ENCODE peak calls at places on chromosomes 7 and 10, in six cellular contexts. One of them, this sample, is unnamed.

GRCh38 chr7:99080679-99081078 is 63.2 kb downstream of the SMURF1 start:
- DNase-seq in BE2C: no peak
- DNase-seq in BJ: no peak
- DNase-seq in PC-9: no peak
- DNase-seq in cardiac muscle cell: no peak
- DNase-seq in endodermal cell: no peak
- DNase-seq in this sample: no peak

GRCh38 chr7:101953248-101953819 is 135.9 kb downstream of the CUX1 start:
- DNase-seq in BE2C: peak; percentile 65
- DNase-seq in BJ: peak; percentile 37
- DNase-seq in PC-9: no peak
- DNase-seq in cardiac muscle cell: peak; percentile 45
- DNase-seq in endodermal cell: no peak
- DNase-seq in this sample: no peak

GRCh38 chr10:114077815-114078219 is 34.2 kb downstream of the ADRB1 start:
- DNase-seq in BE2C: no peak
- DNase-seq in BJ: no peak
- DNase-seq in PC-9: no peak
- DNase-seq in cardiac muscle cell: peak; percentile 28
- DNase-seq in endodermal cell: peak; percentile 79
- DNase-seq in this sample: no peak

GRCh38 chr10:80506836-80507483 is 30.7 kb upstream of the SH2D4B start:
- DNase-seq in BE2C: no peak
- DNase-seq in BJ: no peak
- DNase-seq in PC-9: no peak
- DNase-seq in cardiac muscle cell: no peak
- DNase-seq in endodermal cell: no peak
- DNase-seq in this sample: no peak

GRCh38 chr7:117010375-117011133 is 57.3 kb downstream of the ST7 start:
- DNase-seq in BE2C: no peak
- DNase-seq in BJ: no peak
- DNase-seq in PC-9: no peak
- DNase-seq in cardiac muscle cell: no peak
- DNase-seq in endodermal cell: no peak
- DNase-seq in this sample: no peak

GRCh38 chr7:116224492-116225098 is 14.3 kb downstream of the TES start:
- DNase-seq in BE2C: no peak
- DNase-seq in BJ: no peak
- DNase-seq in PC-9: no peak
- DNase-seq in cardiac muscle cell: no peak
- DNase-seq in endodermal cell: no peak
- DNase-seq in this sample: no peak

GRCh38 chr7:133828906-133829305 is 298.2 kb upstream of the LRGUK start:
- DNase-seq in BE2C: no peak
- DNase-seq in BJ: no peak
- DNase-seq in PC-9: no peak
- DNase-seq in cardiac muscle cell: no peak
- DNase-seq in endodermal cell: no peak
- DNase-seq in this sample: no peak

GRCh38 chr10:78774614-78774998 is 294.2 kb upstream of the ZMIZ1 start:
- DNase-seq in BE2C: no peak
- DNase-seq in BJ: no peak
- DNase-seq in PC-9: no peak
- DNase-seq in cardiac muscle cell: no peak
- DNase-seq in endodermal cell: no peak
- DNase-seq in this sample: no peak

GRCh38 chr10:98472171-98472570 is 25.4 kb upstream of the HPS1 start:
- DNase-seq in BE2C: no peak
- DNase-seq in BJ: no peak
- DNase-seq in PC-9: no peak
- DNase-seq in cardiac muscle cell: no peak
- DNase-seq in endodermal cell: no peak
- DNase-seq in this sample: no peak

GRCh38 chr10:92590623-92591549 is 2.0 kb upstream of the KIF11 start:
- DNase-seq in BE2C: peak; percentile 15
- DNase-seq in BJ: no peak
- DNase-seq in PC-9: no peak
- DNase-seq in cardiac muscle cell: peak; percentile 11
- DNase-seq in endodermal cell: peak; percentile 82
- DNase-seq in this sample: no peak

GRCh38 chr10:69004821-69005220 is 16.2 kb downstream of the KIFBP start:
- DNase-seq in BE2C: no peak
- DNase-seq in BJ: no peak
- DNase-seq in PC-9: peak; percentile 56
- DNase-seq in cardiac muscle cell: no peak
- DNase-seq in endodermal cell: no peak
- DNase-seq in this sample: no peak

GRCh38 chr7:129925416-129926002 is 27.3 kb downstream of the UBE2H start:
- DNase-seq in BE2C: no peak
- DNase-seq in BJ: no peak
- DNase-seq in PC-9: no peak
- DNase-seq in cardiac muscle cell: no peak
- DNase-seq in endodermal cell: peak; percentile 23
- DNase-seq in this sample: no peak

GRCh38 chr7:107450970-107451369 is 18.9 kb upstream of the GPR22 start:
- DNase-seq in BE2C: no peak
- DNase-seq in BJ: no peak
- DNase-seq in PC-9: no peak
- DNase-seq in cardiac muscle cell: no peak
- DNase-seq in endodermal cell: no peak
- DNase-seq in this sample: no peak

GRCh38 chr10:22475527-22475856 is 130.2 kb downstream of the SPAG6 start:
- DNase-seq in BE2C: no peak
- DNase-seq in BJ: no peak
- DNase-seq in PC-9: no peak
- DNase-seq in cardiac muscle cell: no peak
- DNase-seq in endodermal cell: no peak
- DNase-seq in this sample: no peak

GRCh38 chr7:124690840-124691239 is 74.8 kb downstream of the GPR37 start:
- DNase-seq in BE2C: no peak
- DNase-seq in BJ: no peak
- DNase-seq in PC-9: no peak
- DNase-seq in cardiac muscle cell: no peak
- DNase-seq in endodermal cell: no peak
- DNase-seq in this sample: no peak

GRCh38 chr7:113207441-113207840 is 89.1 kb upstream of the SMIM30 start:
- DNase-seq in BE2C: no peak
- DNase-seq in BJ: no peak
- DNase-seq in PC-9: no peak
- DNase-seq in cardiac muscle cell: no peak
- DNase-seq in endodermal cell: no peak
- DNase-seq in this sample: no peak

GRCh38 chr10:78944658-78945333 is 124.0 kb upstream of the ZMIZ1 start:
- DNase-seq in BE2C: no peak
- DNase-seq in BJ: peak; percentile 93
- DNase-seq in PC-9: peak; percentile 59
- DNase-seq in cardiac muscle cell: peak; percentile 52
- DNase-seq in endodermal cell: peak; percentile 59
- DNase-seq in this sample: no peak

DNA sequence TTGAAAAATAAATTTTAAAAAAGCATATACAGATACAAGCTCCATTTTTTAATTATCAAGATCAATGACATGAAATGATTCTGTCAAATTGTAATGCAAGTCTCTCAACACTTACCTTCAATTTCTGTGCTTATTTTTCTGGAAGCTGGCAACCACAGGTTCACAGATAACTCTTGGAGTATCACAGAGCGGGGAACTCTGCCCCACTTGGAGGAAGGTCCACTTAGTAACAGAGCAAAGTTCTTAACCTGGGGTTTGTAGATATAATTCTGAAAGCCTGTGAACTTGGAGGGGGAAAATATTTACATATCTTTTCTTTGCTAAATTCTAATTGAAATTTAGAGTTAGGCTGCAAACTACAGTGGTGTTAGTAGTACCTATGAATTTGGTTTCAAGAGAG is 2.3 kb upstream of the MGAM start:
- DNase-seq in BE2C: no peak
- DNase-seq in BJ: no peak
- DNase-seq in PC-9: no peak
- DNase-seq in cardiac muscle cell: no peak
- DNase-seq in endodermal cell: no peak
- DNase-seq in this sample: no peak
- H3K27me3 ChIP-seq in BE2C: no peaks in the 10 kb centered on the region
- H3K27me3 ChIP-seq in BJ: no peaks in the 10 kb centered on the region
- H3K27me3 ChIP-seq in PC-9: no peaks in the 10 kb centered on the region
- H3K27me3 ChIP-seq in cardiac muscle cell: no peaks in the 10 kb centered on the region
- H3K27me3 ChIP-seq in endodermal cell: peaks cover 5% of the 10 kb centered on the region
- H3K27me3 ChIP-seq in this sample: no peaks in the 10 kb centered on the region

GRCh38 chr7:100572949-100573675 is 588 bp downstream of the SAP25 start:
- DNase-seq in BE2C: no peak
- DNase-seq in BJ: no peak
- DNase-seq in PC-9: peak; percentile 17
- DNase-seq in cardiac muscle cell: no peak
- DNase-seq in endodermal cell: peak; percentile 49
- DNase-seq in this sample: no peak
- H3K27me3 ChIP-seq in BE2C: peaks cover 4% of the 10 kb centered on the region
- H3K27me3 ChIP-seq in BJ: no peaks in the 10 kb centered on the region
- H3K27me3 ChIP-seq in PC-9: no peaks in the 10 kb centered on the region
- H3K27me3 ChIP-seq in cardiac muscle cell: no peaks in the 10 kb centered on the region
- H3K27me3 ChIP-seq in endodermal cell: no peaks in the 10 kb centered on the region
- H3K27me3 ChIP-seq in this sample: peaks cover 23% of the 10 kb centered on the region

GRCh38 chr7:23472046-23472445 is 1.8 kb upstream of the IGF2BP3 start:
- DNase-seq in BE2C: no peak
- DNase-seq in BJ: no peak
- DNase-seq in PC-9: no peak
- DNase-seq in cardiac muscle cell: no peak
- DNase-seq in endodermal cell: no peak
- DNase-seq in this sample: no peak
- H3K27me3 ChIP-seq in BE2C: no peaks in the 10 kb centered on the region
- H3K27me3 ChIP-seq in BJ: peaks cover 27% of the 10 kb centered on the region
- H3K27me3 ChIP-seq in PC-9: no peaks in the 10 kb centered on the region
- H3K27me3 ChIP-seq in cardiac muscle cell: no peaks in the 10 kb centered on the region
- H3K27me3 ChIP-seq in endodermal cell: no peaks in the 10 kb centered on the region
- H3K27me3 ChIP-seq in this sample: peaks cover 67% of the 10 kb centered on the region

GRCh38 chr10:49611166-49611814 is 1.2 kb downstream of the SLC18A3 start:
- DNase-seq in BE2C: no peak
- DNase-seq in BJ: no peak
- DNase-seq in PC-9: no peak
- DNase-seq in cardiac muscle cell: no peak
- DNase-seq in endodermal cell: peak; percentile 80
- DNase-seq in this sample: no peak
- H3K27me3 ChIP-seq in BE2C: peaks cover 6% of the 10 kb centered on the region
- H3K27me3 ChIP-seq in BJ: peaks cover 73% of the 10 kb centered on the region
- H3K27me3 ChIP-seq in PC-9: peaks cover 36% of the 10 kb centered on the region
- H3K27me3 ChIP-seq in cardiac muscle cell: peaks cover 99% of the 10 kb centered on the region
- H3K27me3 ChIP-seq in endodermal cell: peaks cover 99% of the 10 kb centered on the region
- H3K27me3 ChIP-seq in this sample: peaks cover 91% of the 10 kb centered on the region

DNA sequence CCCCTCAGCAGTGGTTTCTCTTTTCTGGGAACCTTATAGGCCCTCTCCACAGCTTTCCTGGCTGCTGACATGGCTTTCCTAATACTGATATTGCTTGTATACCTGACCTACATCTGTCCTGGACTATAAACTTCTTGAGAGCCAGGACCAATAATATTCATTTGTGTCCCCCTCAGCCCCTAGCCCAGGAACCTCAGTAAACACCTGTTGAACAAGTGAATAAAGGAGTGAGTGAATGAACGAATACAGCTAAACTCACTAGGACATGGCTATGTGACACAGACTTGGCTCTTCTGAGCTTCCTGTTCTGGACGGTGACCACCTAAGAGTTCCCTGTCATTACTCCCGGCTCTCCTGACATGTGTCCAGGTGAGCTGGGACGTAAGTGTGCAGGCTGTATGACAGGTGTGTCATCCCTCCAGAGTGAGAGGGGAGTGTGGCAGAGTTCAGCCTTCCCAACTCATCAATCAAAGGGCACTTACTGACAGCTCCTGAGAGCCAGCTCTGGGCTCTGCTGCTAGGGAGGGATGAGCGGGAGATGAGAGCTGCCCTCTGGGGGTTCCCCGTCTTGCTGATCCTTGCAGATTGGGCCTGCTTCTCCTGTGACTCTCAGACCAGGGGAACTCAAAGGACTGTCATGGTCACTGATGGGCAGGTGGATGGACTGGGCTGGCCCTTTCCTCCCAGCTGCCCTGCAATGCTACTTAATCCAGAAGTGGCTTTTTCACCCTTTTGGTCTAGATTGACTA is 84.5 kb downstream of the HIF1AN start:
- DNase-seq in BE2C: no peak
- DNase-seq in BJ: no peak
- DNase-seq in PC-9: no peak
- DNase-seq in cardiac muscle cell: no peak
- DNase-seq in endodermal cell: peak; percentile 17
- DNase-seq in this sample: no peak
- H3K27me3 ChIP-seq in BE2C: peaks cover 18% of the 10 kb centered on the region
- H3K27me3 ChIP-seq in BJ: peaks cover 47% of the 10 kb centered on the region
- H3K27me3 ChIP-seq in PC-9: peaks cover 73% of the 10 kb centered on the region
- H3K27me3 ChIP-seq in cardiac muscle cell: peaks cover 35% of the 10 kb centered on the region
- H3K27me3 ChIP-seq in endodermal cell: peaks cover 46% of the 10 kb centered on the region
- H3K27me3 ChIP-seq in this sample: peaks cover 48% of the 10 kb centered on the region

This sample was measured in keratinocyte.